ENCODE peak calls at places on chromosomes 6 and 20, in six cellular contexts. G is sigmoid colon, Y is heart right ventricle, L is prostate gland, V is psoas muscle, X is heart left ventricle. B is an unnamed sample.

GRCh38 chr6:21382821-21383455 is 210.6 kb upstream of the SOX4 start:
- DNase-seq in G (no peak), Y (no peak), L (no peak), V (no peak), X (no peak), B (no peak)

GRCh38 chr6:53309897-53310291 is 38.9 kb downstream of the ELOVL5 start:
- DNase-seq in G (no peak), Y (no peak), L (no peak), V (no peak), X (no peak), B (no peak)

GRCh38 chr6:137352859-137353258 is 133.7 kb upstream of the IFNGR1 start:
- DNase-seq in G (no peak), Y (no peak), L (no peak), V (no peak), X (no peak), B (no peak)

GRCh38 chr20:8209061-8209460 is 77.0 kb downstream of the PLCB1 start:
- DNase-seq in G (no peak), Y (no peak), L (no peak), V (no peak), X (no peak), B (peak; percentile 35)

GRCh38 chr6:113856011-113856551 is 1.1 kb upstream of the MARCKS start:
- DNase-seq in G (no peak), Y (peak; percentile 9), L (peak; percentile 19), V (no peak), X (no peak), B (peak; percentile 25)

GRCh38 chr20:51510169-51510568 is 32.4 kb downstream of the NFATC2 start:
- DNase-seq in G (no peak), Y (no peak), L (no peak), V (no peak), X (no peak), B (no peak)

GRCh38 chr6:135173989-135174484 is 7.1 kb upstream of the MYB start:
- DNase-seq in G (no peak), Y (no peak), L (no peak), V (no peak), X (no peak), B (no peak)

GRCh38 chr6:108408453-108408852 is 113.6 kb downstream of the AFG1L start:
- DNase-seq in G (no peak), Y (no peak), L (no peak), V (no peak), X (no peak), B (no peak)

GRCh38 chr6:53049389-53049788 is 15.8 kb upstream of the FBXO9 start:
- DNase-seq in G (no peak), Y (no peak), L (no peak), V (no peak), X (no peak), B (no peak)

GRCh38 chr20:17859616-17860232 is 108.9 kb downstream of the SNX5 start:
- DNase-seq in G (no peak), Y (peak; percentile 56), L (no peak), V (no peak), X (peak; percentile 69), B (no peak)

DNA sequence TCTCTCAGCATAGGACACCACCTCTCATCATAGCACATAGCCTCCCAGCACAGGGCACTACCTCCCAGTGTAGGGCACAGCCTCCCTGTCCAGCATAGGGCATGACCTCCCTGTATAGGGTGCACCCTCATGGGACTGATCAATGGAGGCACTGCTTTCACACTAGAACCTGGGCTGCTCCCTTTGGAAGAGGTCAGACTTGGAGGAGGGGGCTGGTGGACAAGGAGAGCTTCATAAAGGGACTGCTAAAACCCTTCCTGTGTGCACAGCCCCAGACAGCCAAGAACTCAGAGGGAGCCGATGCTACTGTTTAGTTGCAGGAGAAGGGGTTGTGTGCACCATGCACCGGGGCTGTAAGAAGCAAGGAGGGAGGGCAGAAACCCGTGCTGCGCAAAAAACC is 21.9 kb upstream of the CST4 start:
- DNase-seq in G (no peak), Y (no peak), L (no peak), V (no peak), X (no peak), B (no peak)
- H3K4me3 ChIP-seq in G (no peak overlapping the region), Y (no peak overlapping the region), L (no peak overlapping the region), V (no peak overlapping the region), X (no peak overlapping the region), B (no peak overlapping the region)

DNA sequence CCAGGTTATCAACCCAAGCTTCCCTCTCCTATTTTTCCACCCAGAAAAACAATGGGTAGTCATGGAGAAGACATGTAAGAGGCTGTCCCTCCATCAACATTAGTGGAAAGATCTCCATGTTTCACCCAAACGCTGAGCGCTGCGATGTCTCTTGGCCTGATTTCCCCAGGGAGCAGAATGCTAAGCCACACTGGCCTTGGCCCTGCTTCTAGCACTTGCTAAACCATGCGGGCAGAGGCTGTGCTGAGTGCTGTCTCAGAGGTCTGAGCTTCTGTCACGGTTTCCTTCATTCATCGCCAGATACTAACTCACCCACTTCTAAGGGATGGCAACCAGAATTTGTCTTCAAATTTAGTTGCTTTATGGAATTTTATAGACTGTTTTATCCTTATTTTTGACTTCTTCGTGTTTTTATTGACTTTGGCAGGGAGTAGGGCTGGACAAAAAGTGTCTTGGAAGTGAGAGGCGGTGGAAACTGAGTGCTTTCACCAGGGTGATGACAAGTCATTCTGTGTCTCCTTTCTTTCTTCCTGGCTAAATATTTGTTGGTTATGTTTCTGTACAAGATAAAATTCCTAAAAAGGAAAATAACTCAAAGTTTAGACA is 181.4 kb upstream of the UST start:
- DNase-seq in G (no peak), Y (no peak), L (no peak), V (no peak), X (no peak), B (no peak)
- TF ChIP-seq CTCF in G (no peak), Y (no peak), L (no peak), V (no peak), X (no peak), B (no peak)

GRCh38 chr20:295804-296203 is 1.6 kb upstream of the ZCCHC3 start:
- DNase-seq in G (no peak), Y (no peak), L (no peak), V (no peak), X (no peak), B (no peak)

GRCh38 chr20:297925-298754 is 770 bp downstream of the ZCCHC3 start:
- DNase-seq in G (peak; percentile 84), Y (peak; percentile 74), L (peak; percentile 53), V (peak; percentile 83), X (peak; percentile 82), B (peak; percentile 66)

GRCh38 chr20:297098-297924 is at the start of gene ZCCHC3:
- DNase-seq in G (peak; percentile 96), Y (peak; percentile 83), L (peak; percentile 87), V (peak; percentile 95), X (peak; percentile 91), B (peak; percentile 94)

GRCh38 chr20:298755-299391 is 1.5 kb downstream of the ZCCHC3 start:
- DNase-seq in G (no peak), Y (no peak), L (no peak), V (no peak), X (no peak), B (no peak)

DNA sequence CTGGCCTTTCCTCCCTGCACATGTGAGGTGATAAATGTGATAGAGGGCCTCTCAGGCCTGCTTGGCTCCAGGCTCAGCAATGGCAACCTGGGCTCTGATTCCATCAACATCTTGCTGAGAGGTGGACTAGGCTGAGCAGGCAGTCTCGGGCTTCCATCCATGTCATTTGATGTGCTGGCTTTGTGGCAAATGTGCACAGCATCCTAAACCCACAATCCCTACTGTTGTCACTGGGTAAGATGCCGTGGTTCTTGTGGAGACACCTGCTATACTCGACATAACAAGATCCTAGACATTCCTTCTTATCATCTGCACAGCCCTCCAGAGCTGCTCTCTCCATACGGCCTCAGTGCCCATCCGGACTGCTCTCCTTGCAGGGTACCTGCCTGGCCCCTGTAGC is 2.8 kb upstream of the ZCCHC3 start:
- DNase-seq in G (no peak), Y (no peak), L (no peak), V (no peak), X (no peak), B (no peak)
- H3K27me3 ChIP-seq in G (no peaks in the 10 kb centered on the region), Y (no peaks in the 10 kb centered on the region), L (no peaks in the 10 kb centered on the region), V (no peaks in the 10 kb centered on the region), X (no peaks in the 10 kb centered on the region), B (no peaks in the 10 kb centered on the region)

DNA sequence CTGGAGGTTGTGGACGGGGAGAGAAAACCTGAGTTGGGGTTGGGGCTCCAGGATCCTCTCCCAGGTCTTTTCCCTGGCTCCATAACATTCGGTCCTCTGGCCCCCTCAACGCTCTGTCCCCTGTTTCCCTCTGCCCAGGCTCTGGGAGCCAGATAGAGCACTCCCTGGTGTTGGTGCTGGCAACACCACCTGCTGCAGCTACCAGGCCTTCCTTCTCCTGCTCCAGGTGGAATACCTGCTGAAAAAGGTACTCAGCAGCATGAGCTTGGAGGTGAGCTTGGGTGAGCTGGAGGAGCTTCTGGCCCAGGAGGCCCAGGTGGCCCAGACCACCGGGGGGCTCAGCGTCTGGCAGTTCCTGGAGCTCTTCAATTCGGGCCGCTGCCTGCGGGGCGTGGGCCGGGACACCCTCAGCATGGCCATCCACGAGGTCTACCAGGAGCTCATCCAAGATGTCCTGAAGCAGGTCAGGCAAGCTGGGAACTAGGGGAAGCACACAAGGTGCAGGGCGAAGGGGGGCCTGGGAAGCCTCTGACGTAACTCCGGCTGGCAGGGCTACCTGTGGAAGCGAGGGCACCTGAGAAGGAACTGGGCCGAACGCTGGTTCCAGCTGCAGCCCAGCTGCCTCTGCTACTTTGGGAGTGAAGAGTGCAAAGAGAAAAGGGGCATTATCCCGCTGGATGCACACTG is 14.6 kb downstream of the DEF6 start:
- DNase-seq in G (no peak), Y (no peak), L (no peak), V (no peak), X (no peak), B (no peak)
- H3K4me3 ChIP-seq in G (no peak overlapping the region), Y (no peak overlapping the region), L (no peak overlapping the region), V (no peak overlapping the region), X (no peak overlapping the region), B (no peak overlapping the region)

GRCh38 chr20:11271319-11271718 is 597.5 kb upstream of the JAG1 start:
- DNase-seq in G (no peak), Y (no peak), L (no peak), V (no peak), X (peak; percentile 21), B (no peak)
- TF ChIP-seq CTCF in G (no peak), Y (no peak), L (no peak), V (no peak), X (no peak), B (peak; percentile 29)

B was measured in GM06990.